ENCODE peak calls at places on chromosome 10, in eight cellular contexts. One of them, this sample, is unnamed.
A peak's percentile ranks its signal among the peaks of the same experiment; 100 is the strongest.

GRCh38 chr10:79249156-79250121 is 97.8 kb upstream of the PPIF start:
- DNase-seq in small intestine: no peak
- DNase-seq in AG08395: no peak
- DNase-seq in lung: no peak
- DNase-seq in neural crest cell: no peak
- DNase-seq in AG09309: no peak
- DNase-seq in foreskin melanocyte: no peak
- DNase-seq in HTR-8/SVneo: no peak
- DNase-seq in this sample: no peak

GRCh38 chr10:42961156-42961589 is 115.7 kb upstream of the RET start:
- DNase-seq in lung: no peak
- DNase-seq in AG09309: no peak
- DNase-seq in HTR-8/SVneo: no peak
- DNase-seq in AG08395: no peak
- DNase-seq in foreskin melanocyte: no peak
- DNase-seq in small intestine: no peak
- DNase-seq in neural crest cell: no peak
- DNase-seq in this sample: no peak

GRCh38 chr10:79081353-79082034 is 12.7 kb downstream of the ZMIZ1 start:
- DNase-seq in AG09309: peak; percentile 87
- DNase-seq in AG08395: peak; percentile 78
- DNase-seq in lung: no peak
- DNase-seq in HTR-8/SVneo: no peak
- DNase-seq in neural crest cell: no peak
- DNase-seq in small intestine: no peak
- DNase-seq in foreskin melanocyte: no peak
- DNase-seq in this sample: peak; percentile 93

GRCh38 chr10:71756441-71757191 is 16.7 kb downstream of the VSIR start:
- DNase-seq in AG09309: peak; percentile 49
- DNase-seq in foreskin melanocyte: no peak
- DNase-seq in AG08395: peak; percentile 62
- DNase-seq in small intestine: no peak
- DNase-seq in lung: no peak
- DNase-seq in HTR-8/SVneo: no peak
- DNase-seq in neural crest cell: no peak
- DNase-seq in this sample: no peak

GRCh38 chr10:55746002-55746401 is 615.1 kb downstream of the ZWINT start:
- DNase-seq in small intestine: no peak
- DNase-seq in neural crest cell: no peak
- DNase-seq in AG08395: no peak
- DNase-seq in foreskin melanocyte: no peak
- DNase-seq in lung: no peak
- DNase-seq in HTR-8/SVneo: no peak
- DNase-seq in AG09309: no peak
- DNase-seq in this sample: no peak

GRCh38 chr10:86649471-86650150 is 4.7 kb upstream of the OPN4 start:
- DNase-seq in HTR-8/SVneo: no peak
- DNase-seq in neural crest cell: no peak
- DNase-seq in lung: no peak
- DNase-seq in AG09309: no peak
- DNase-seq in AG08395: no peak
- DNase-seq in foreskin melanocyte: no peak
- DNase-seq in small intestine: no peak
- DNase-seq in this sample: no peak

GRCh38 chr10:80194373-80195045 is 10.8 kb downstream of the ANXA11 start:
- DNase-seq in HTR-8/SVneo: no peak
- DNase-seq in foreskin melanocyte: no peak
- DNase-seq in AG08395: no peak
- DNase-seq in neural crest cell: no peak
- DNase-seq in AG09309: no peak
- DNase-seq in small intestine: no peak
- DNase-seq in lung: no peak
- DNase-seq in this sample: no peak

GRCh38 chr10:31669367-31669766 is 259.3 kb downstream of the ARHGAP12 start:
- DNase-seq in AG09309: no peak
- DNase-seq in neural crest cell: no peak
- DNase-seq in AG08395: no peak
- DNase-seq in small intestine: no peak
- DNase-seq in foreskin melanocyte: peak; percentile 98
- DNase-seq in HTR-8/SVneo: no peak
- DNase-seq in lung: no peak
- DNase-seq in this sample: no peak

GRCh38 chr10:19728376-19728775 is 87.9 kb upstream of the PLXDC2 start:
- DNase-seq in small intestine: no peak
- DNase-seq in HTR-8/SVneo: no peak
- DNase-seq in lung: no peak
- DNase-seq in AG09309: no peak
- DNase-seq in neural crest cell: no peak
- DNase-seq in AG08395: no peak
- DNase-seq in foreskin melanocyte: no peak
- DNase-seq in this sample: no peak

GRCh38 chr10:69863580-69863979 is 61.9 kb downstream of the COL13A1 start:
- DNase-seq in neural crest cell: no peak
- DNase-seq in HTR-8/SVneo: no peak
- DNase-seq in small intestine: no peak
- DNase-seq in foreskin melanocyte: no peak
- DNase-seq in AG08395: no peak
- DNase-seq in lung: no peak
- DNase-seq in AG09309: no peak
- DNase-seq in this sample: peak; percentile 43

GRCh38 chr10:132194726-132195125 is 8.0 kb downstream of the DPYSL4 start:
- DNase-seq in AG08395: no peak
- DNase-seq in foreskin melanocyte: no peak
- DNase-seq in neural crest cell: no peak
- DNase-seq in lung: no peak
- DNase-seq in small intestine: no peak
- DNase-seq in AG09309: no peak
- DNase-seq in HTR-8/SVneo: no peak
- DNase-seq in this sample: no peak

GRCh38 chr10:104387130-104387888 is 33.7 kb downstream of the CFAP58 start:
- DNase-seq in small intestine: peak; percentile 21
- DNase-seq in foreskin melanocyte: peak; percentile 8
- DNase-seq in AG08395: no peak
- DNase-seq in HTR-8/SVneo: no peak
- DNase-seq in AG09309: no peak
- DNase-seq in neural crest cell: no peak
- DNase-seq in lung: no peak
- DNase-seq in this sample: no peak

GRCh38 chr10:8321990-8322389 is 267.5 kb downstream of the GATA3 start:
- DNase-seq in neural crest cell: no peak
- DNase-seq in small intestine: no peak
- DNase-seq in HTR-8/SVneo: no peak
- DNase-seq in lung: no peak
- DNase-seq in AG09309: no peak
- DNase-seq in foreskin melanocyte: no peak
- DNase-seq in AG08395: no peak
- DNase-seq in this sample: no peak

GRCh38 chr10:80996615-80997193 is 459.0 kb downstream of the SH2D4B start:
- DNase-seq in HTR-8/SVneo: no peak
- DNase-seq in foreskin melanocyte: no peak
- DNase-seq in small intestine: no peak
- DNase-seq in AG09309: no peak
- DNase-seq in neural crest cell: no peak
- DNase-seq in lung: no peak
- DNase-seq in AG08395: no peak
- DNase-seq in this sample: peak; percentile 28

GRCh38 chr10:43076876-43077420 is at the start of gene RET:
- DNase-seq in foreskin melanocyte: no peak
- DNase-seq in small intestine: peak; percentile 46
- DNase-seq in neural crest cell: no peak
- DNase-seq in HTR-8/SVneo: no peak
- DNase-seq in AG09309: no peak
- DNase-seq in lung: no peak
- DNase-seq in AG08395: peak; percentile 34
- DNase-seq in this sample: no peak

GRCh38 chr10:970311-971149 is 17.7 kb upstream of the GTPBP4 start:
- DNase-seq in foreskin melanocyte: no peak
- DNase-seq in AG08395: peak; percentile 24
- DNase-seq in lung: peak; percentile 81
- DNase-seq in HTR-8/SVneo: no peak
- DNase-seq in neural crest cell: no peak
- DNase-seq in AG09309: no peak
- DNase-seq in small intestine: peak; percentile 49
- DNase-seq in this sample: no peak

GRCh38 chr10:101237080-101237817 is 8.0 kb upstream of the LBX1 start:
- DNase-seq in neural crest cell: no peak
- DNase-seq in AG09309: no peak
- DNase-seq in foreskin melanocyte: no peak
- DNase-seq in small intestine: no peak
- DNase-seq in HTR-8/SVneo: no peak
- DNase-seq in lung: no peak
- DNase-seq in AG08395: no peak
- DNase-seq in this sample: no peak

GRCh38 chr10:19874190-19874589 is 58.0 kb downstream of the PLXDC2 start:
- DNase-seq in AG09309: no peak
- DNase-seq in AG08395: no peak
- DNase-seq in neural crest cell: no peak
- DNase-seq in HTR-8/SVneo: no peak
- DNase-seq in small intestine: no peak
- DNase-seq in lung: no peak
- DNase-seq in foreskin melanocyte: no peak
- DNase-seq in this sample: no peak

GRCh38 chr10:87707254-87707653 is 47.6 kb downstream of the PAPSS2 start:
- DNase-seq in lung: no peak
- DNase-seq in HTR-8/SVneo: no peak
- DNase-seq in AG08395: no peak
- DNase-seq in small intestine: no peak
- DNase-seq in neural crest cell: no peak
- DNase-seq in foreskin melanocyte: no peak
- DNase-seq in AG09309: no peak
- DNase-seq in this sample: no peak

GRCh38 chr10:21071001-21071673 is 174.0 kb upstream of the NEBL start:
- DNase-seq in AG08395: no peak
- DNase-seq in neural crest cell: no peak
- DNase-seq in lung: no peak
- DNase-seq in HTR-8/SVneo: no peak
- DNase-seq in foreskin melanocyte: no peak
- DNase-seq in AG09309: no peak
- DNase-seq in small intestine: no peak
- DNase-seq in this sample: no peak

GRCh38 chr10:95475003-95475383 is 86.2 kb downstream of the SORBS1 start:
- DNase-seq in foreskin melanocyte: no peak
- DNase-seq in neural crest cell: no peak
- DNase-seq in HTR-8/SVneo: no peak
- DNase-seq in lung: no peak
- DNase-seq in AG08395: no peak
- DNase-seq in AG09309: no peak
- DNase-seq in small intestine: no peak
- DNase-seq in this sample: no peak

GRCh38 chr10:132107211-132107946 is 41.6 kb downstream of the JAKMIP3 start:
- DNase-seq in foreskin melanocyte: no peak
- DNase-seq in AG08395: no peak
- DNase-seq in lung: peak; percentile 24
- DNase-seq in AG09309: no peak
- DNase-seq in HTR-8/SVneo: no peak
- DNase-seq in small intestine: no peak
- DNase-seq in neural crest cell: no peak
- DNase-seq in this sample: no peak

GRCh38 chr10:71268247-71268691 is 50.8 kb upstream of the SLC29A3 start:
- DNase-seq in foreskin melanocyte: no peak
- DNase-seq in small intestine: no peak
- DNase-seq in lung: no peak
- DNase-seq in AG08395: peak; percentile 73
- DNase-seq in HTR-8/SVneo: peak; percentile 29
- DNase-seq in AG09309: no peak
- DNase-seq in neural crest cell: no peak
- DNase-seq in this sample: peak; percentile 45

GRCh38 chr10:64518456-64518855 is 997.3 kb downstream of the REEP3 start:
- DNase-seq in small intestine: no peak
- DNase-seq in foreskin melanocyte: no peak
- DNase-seq in AG08395: no peak
- DNase-seq in AG09309: no peak
- DNase-seq in neural crest cell: no peak
- DNase-seq in HTR-8/SVneo: no peak
- DNase-seq in lung: no peak
- DNase-seq in this sample: no peak

GRCh38 chr10:46545861-46546590 is 10.4 kb downstream of the GPRIN2 start:
- DNase-seq in AG09309: no peak
- DNase-seq in lung: no peak
- DNase-seq in neural crest cell: no peak
- DNase-seq in small intestine: no peak
- DNase-seq in foreskin melanocyte: no peak
- DNase-seq in HTR-8/SVneo: no peak
- DNase-seq in AG08395: no peak
- DNase-seq in this sample: no peak

GRCh38 chr10:86225098-86225782 is 141.4 kb downstream of the GRID1 start:
- DNase-seq in neural crest cell: no peak
- DNase-seq in foreskin melanocyte: no peak
- DNase-seq in AG09309: peak; percentile 29
- DNase-seq in HTR-8/SVneo: no peak
- DNase-seq in lung: no peak
- DNase-seq in AG08395: peak; percentile 83
- DNase-seq in small intestine: no peak
- DNase-seq in this sample: peak; percentile 88

GRCh38 chr10:65470986-65471385 is 1454.8 kb upstream of the LRRTM3 start:
- DNase-seq in small intestine: no peak
- DNase-seq in lung: no peak
- DNase-seq in foreskin melanocyte: peak; percentile 23
- DNase-seq in HTR-8/SVneo: no peak
- DNase-seq in AG09309: no peak
- DNase-seq in neural crest cell: no peak
- DNase-seq in AG08395: no peak
- DNase-seq in this sample: no peak

This sample was measured in H4.